ENCODE peak calls at places on chromosomes 3 and 15, in seven cellular contexts. P, X, R, T, D, J and U are unnamed samples.

GRCh38 chr3:12679468-12679867 is 15.6 kb upstream of the RAF1 start:
- DNase-seq in P (no peak), X (no peak), R (no peak), T (no peak), D (no peak), J (no peak), U (no peak)

GRCh38 chr3:193556841-193557240 is 2.1 kb upstream of the ATP13A4 start:
- DNase-seq in P (no peak), X (no peak), R (no peak), T (no peak), D (no peak), J (no peak), U (no peak)

GRCh38 chr3:71759401-71759800 is 5.7 kb downstream of the GPR27 start:
- DNase-seq in P (no peak), X (no peak), R (no peak), T (no peak), D (no peak), J (no peak), U (no peak)

GRCh38 chr3:108381531-108381930 is 85.2 kb downstream of the HHLA2 start:
- DNase-seq in P (no peak), X (no peak), R (no peak), T (no peak), D (no peak), J (no peak), U (no peak)

GRCh38 chr3:54660599-54661210 is 267.2 kb downstream of the LRTM1 start:
- DNase-seq in P (no peak), X (no peak), R (no peak), T (no peak), D (no peak), J (no peak), U (peak; percentile 67)

GRCh38 chr3:133840055-133840737 is 34.6 kb downstream of the SRPRB start:
- DNase-seq in P (no peak), X (no peak), R (no peak), T (no peak), D (no peak), J (no peak), U (no peak)

GRCh38 chr15:100112636-100113305 is 229.0 kb downstream of the ADAMTS17 start:
- DNase-seq in P (no peak), X (no peak), R (no peak), T (no peak), D (no peak), J (no peak), U (no peak)

GRCh38 chr3:50322386-50323091 is at the start of gene HYAL2:
- DNase-seq in P (peak; percentile 85), X (no peak), R (no peak), T (no peak), D (no peak), J (peak; percentile 77), U (peak; percentile 81)

GRCh38 chr3:117480981-117481380 is 771.4 kb downstream of the TUSC7 start:
- DNase-seq in P (no peak), X (no peak), R (no peak), T (no peak), D (no peak), J (no peak), U (no peak)

GRCh38 chr15:95422255-95422654 is 908.2 kb upstream of the NR2F2 start:
- DNase-seq in P (no peak), X (no peak), R (no peak), T (no peak), D (no peak), J (no peak), U (no peak)